ENCODE peak calls at places on chromosomes 7 and 10, in five cellular contexts. U is ascending aorta; L is naive thymus-derived CD4-positive, alpha-beta T cell; J is fibroblast of lung; P is H9. G is an unnamed sample. For H3K4me1, the result is how much of the 10 kb centered on the place peaks cover.

GRCh38 chr7:44768663-44769361 is 20.2 kb downstream of the ZMIZ2 start:
- DNase-seq in U (no peak), J (no peak), L (no peak), P (no peak), G (no peak)

GRCh38 chr7:21908746-21909145 is 37.0 kb downstream of the CDCA7L start:
- DNase-seq in J (no peak), L (no peak), U (no peak), P (no peak), G (no peak)

GRCh38 chr7:141436676-141437075 is 114.5 kb upstream of the AGK start:
- DNase-seq in L (no peak), P (no peak), J (no peak), U (no peak), G (no peak)

GRCh38 chr10:118259288-118259906 is 82.7 kb downstream of the FAM204A start:
- DNase-seq in U (no peak), P (peak), L (no peak), J (peak), G (no peak)

GRCh38 chr10:949446-949845 is 17.9 kb upstream of the LARP4B start:
- DNase-seq in L (no peak), J (no peak), P (no peak), U (no peak), G (no peak)

GRCh38 chr10:87915989-87916388 is 52.6 kb downstream of the PTEN start:
- DNase-seq in U (no peak), P (no peak), J (peak), L (no peak), G (no peak)

GRCh38 chr7:45160374-45160773 is 2.8 kb downstream of the RAMP3 start:
- DNase-seq in L (no peak), P (no peak), U (no peak), J (no peak), G (no peak)

GRCh38 chr7:44213872-44214595 is 13.3 kb downstream of the YKT6 start:
- DNase-seq in P (peak), L (no peak), J (peak), U (no peak), G (no peak)

GRCh38 chr10:2460846-2461245 is 606.5 kb upstream of the PFKP start:
- DNase-seq in P (no peak), U (no peak), L (no peak), J (peak), G (no peak)

GRCh38 chr10:66931949-66932343 is 6.1 kb downstream of the LRRTM3 start:
- DNase-seq in J (no peak), L (no peak), P (no peak), U (no peak), G (no peak)

GRCh38 chr7:90469554-90469953 is at the start of gene PTTG1IP2:
- DNase-seq in U (no peak), L (no peak), J (no peak), P (no peak), G (no peak)

GRCh38 chr10:100204370-100204769 is 18.5 kb upstream of the ERLIN1 start:
- DNase-seq in U (no peak), L (no peak), J (no peak), P (no peak), G (no peak)

GRCh38 chr10:73439605-73440298 is 6.4 kb upstream of the MSS51 start:
- DNase-seq in L (no peak), J (peak), U (no peak), P (no peak), G (no peak)

GRCh38 chr7:85426487-85426960 is 239.7 kb upstream of the SEMA3D start:
- DNase-seq in J (peak), L (no peak), P (no peak), U (no peak), G (no peak)

GRCh38 chr10:128186959-128187787 is 61.0 kb upstream of the MKI67 start:
- DNase-seq in L (peak), P (no peak), U (no peak), J (no peak), G (no peak)

GRCh38 chr7:151992375-151992774 is 33.1 kb upstream of the GALNT11 start:
- DNase-seq in L (peak), J (peak), U (no peak), P (peak), G (no peak)

GRCh38 chr10:5588603-5589002 is 63.8 kb downstream of the CALML3 start:
- DNase-seq in J (no peak), P (no peak), U (no peak), L (no peak), G (no peak)

GRCh38 chr10:5588080-5588453 is 63.3 kb downstream of the CALML3 start:
- DNase-seq in L (no peak), P (no peak), J (no peak), U (no peak), G (no peak)

GRCh38 chr10:5589963-5590511 is 65.3 kb downstream of the CALML3 start:
- DNase-seq in J (peak), U (no peak), L (no peak), P (peak), G (no peak)

GRCh38 chr10:5590816-5591215 is 66.1 kb downstream of the CALML3 start:
- DNase-seq in P (no peak), L (no peak), J (no peak), U (no peak), G (no peak)

DNA sequence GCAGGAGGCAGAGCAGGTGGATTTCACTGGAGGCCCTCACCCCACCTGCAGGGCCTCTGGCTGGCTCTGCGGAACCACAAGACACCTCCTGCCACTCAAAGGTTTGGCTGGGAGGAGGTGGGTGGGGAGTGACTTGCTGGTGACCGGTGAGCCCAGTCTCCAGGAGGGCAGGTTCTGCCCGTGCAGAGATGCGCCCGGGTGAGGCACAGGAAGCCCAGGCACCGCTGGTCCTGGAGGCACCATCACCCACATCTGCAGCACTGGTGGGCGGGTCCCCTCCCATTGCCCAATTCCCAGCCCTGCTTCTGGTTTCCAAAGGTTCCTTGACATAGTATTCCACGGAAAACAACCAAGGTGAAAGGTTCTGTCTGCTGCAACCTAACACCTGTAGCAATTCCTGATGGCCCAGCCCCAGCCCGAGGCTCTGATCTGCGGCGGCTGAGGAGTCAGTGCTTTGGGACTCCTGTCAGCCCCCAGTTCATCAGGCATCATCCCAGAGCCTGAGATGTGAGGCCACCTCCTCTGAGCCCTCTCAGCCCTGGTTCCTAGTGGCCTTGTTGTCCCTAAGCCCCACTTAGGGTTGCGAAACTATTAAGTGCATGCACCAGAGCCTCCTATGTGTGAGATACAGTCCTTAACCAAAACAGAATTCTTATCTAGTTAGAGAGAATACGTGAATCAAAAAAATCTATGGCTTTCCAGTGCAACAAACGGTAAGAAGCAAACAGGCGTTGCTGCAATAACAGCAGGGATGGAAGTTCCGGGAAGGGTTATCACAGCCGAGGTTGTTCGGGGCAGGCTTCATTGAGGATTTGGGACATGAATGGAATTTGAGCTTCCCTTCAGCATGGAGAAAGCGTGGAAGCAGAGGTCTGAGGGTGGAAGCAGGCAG is 64.6 kb downstream of the CALML3 start:
- DNase-seq in P (no peak), J (no peak), U (no peak), L (no peak), G (no peak)
- H3K4me1 ChIP-seq in P (under half), J (under half), U (under half), L (under half), G (under half)

GRCh38 chr10:125084191-125085186 is 75.9 kb downstream of the CTBP2 start:
- DNase-seq in L (no peak), P (peak), U (peak), J (peak), G (no peak)
- H3K4me1 ChIP-seq in L (under half), P (under half), U (under half), J (under half), G (under half)

DNA sequence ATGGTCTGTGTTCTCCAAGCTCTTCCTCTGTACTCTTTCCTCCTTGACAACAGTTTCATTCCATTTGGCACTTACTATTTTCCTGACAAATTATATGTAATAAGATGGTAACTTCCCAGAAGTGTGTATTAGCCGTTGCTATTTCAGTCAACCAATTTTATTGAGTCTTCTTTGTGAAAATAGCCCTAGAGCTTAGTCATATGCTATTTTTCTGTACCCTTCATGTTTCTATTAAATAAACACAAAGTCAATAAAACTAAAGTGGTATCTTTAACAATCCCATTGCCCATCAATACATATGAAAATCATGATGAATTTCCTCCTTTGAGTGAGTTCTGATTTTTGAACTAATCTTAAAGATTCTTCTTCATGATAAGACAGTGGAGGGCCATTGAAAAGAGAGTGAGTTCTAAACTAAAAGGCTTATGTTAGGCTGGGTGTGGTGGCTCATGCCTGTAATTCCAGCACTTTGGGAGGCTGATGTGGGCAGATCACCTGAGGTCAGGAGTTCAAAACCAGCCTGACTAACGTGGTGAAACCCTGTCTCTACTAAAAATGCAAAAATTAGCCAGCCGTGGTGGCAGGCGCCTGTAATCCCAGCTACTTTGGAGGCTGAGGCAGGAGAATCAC is 5.9 kb upstream of the MYPN start:
- DNase-seq in J (no peak), U (no peak), P (no peak), L (no peak), G (no peak)
- H3K4me1 ChIP-seq in J (under half), U (under half), P (under half), L (under half), G (under half)

DNA sequence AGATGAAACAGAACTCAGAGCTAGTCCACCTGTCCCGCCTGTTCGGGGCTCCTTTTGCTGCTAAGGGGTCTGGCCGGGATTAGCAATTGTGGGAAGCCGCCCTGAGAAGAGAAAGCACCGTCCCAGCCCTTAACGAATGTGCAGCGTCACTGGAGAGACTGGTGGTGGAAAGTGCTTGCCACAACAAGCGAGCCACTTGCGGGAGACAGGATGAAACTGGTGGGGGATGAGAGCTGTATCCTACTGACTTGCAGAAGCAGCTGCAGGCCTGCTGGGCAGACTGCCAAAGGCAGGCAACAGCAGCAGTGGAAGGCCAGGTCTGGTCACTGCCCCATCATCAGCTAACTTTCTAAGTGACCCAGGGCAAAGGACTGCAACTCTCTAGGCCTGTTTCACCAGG is 95.4 kb downstream of the FAM53B start:
- DNase-seq in P (no peak), J (peak), L (peak), U (no peak), G (peak)
- H3K4me1 ChIP-seq in P (under half), J (under half), L (half or more), U (under half), G (half or more)

GRCh38 chr7:8229927-8230326 is 32.0 kb downstream of the ICA1 start:
- DNase-seq in U (no peak), L (no peak), P (no peak), J (no peak), G (no peak)

GRCh38 chr7:8228766-8229674 is 32.9 kb downstream of the ICA1 start:
- DNase-seq in P (no peak), L (no peak), U (no peak), J (no peak), G (no peak)

GRCh38 chr7:8226526-8226925 is 35.4 kb downstream of the ICA1 start:
- DNase-seq in U (no peak), J (no peak), L (no peak), P (no peak), G (no peak)

GRCh38 chr7:8232999-8233847 is 28.7 kb downstream of the ICA1 start:
- DNase-seq in P (no peak), J (no peak), L (no peak), U (no peak), G (no peak)

GRCh38 chr7:8228068-8228467 is 33.9 kb downstream of the ICA1 start:
- DNase-seq in J (no peak), P (no peak), U (no peak), L (no peak), G (no peak)
- H3K4me1 ChIP-seq in J (under half), P (under half), U (under half), L (under half), G (under half)

DNA sequence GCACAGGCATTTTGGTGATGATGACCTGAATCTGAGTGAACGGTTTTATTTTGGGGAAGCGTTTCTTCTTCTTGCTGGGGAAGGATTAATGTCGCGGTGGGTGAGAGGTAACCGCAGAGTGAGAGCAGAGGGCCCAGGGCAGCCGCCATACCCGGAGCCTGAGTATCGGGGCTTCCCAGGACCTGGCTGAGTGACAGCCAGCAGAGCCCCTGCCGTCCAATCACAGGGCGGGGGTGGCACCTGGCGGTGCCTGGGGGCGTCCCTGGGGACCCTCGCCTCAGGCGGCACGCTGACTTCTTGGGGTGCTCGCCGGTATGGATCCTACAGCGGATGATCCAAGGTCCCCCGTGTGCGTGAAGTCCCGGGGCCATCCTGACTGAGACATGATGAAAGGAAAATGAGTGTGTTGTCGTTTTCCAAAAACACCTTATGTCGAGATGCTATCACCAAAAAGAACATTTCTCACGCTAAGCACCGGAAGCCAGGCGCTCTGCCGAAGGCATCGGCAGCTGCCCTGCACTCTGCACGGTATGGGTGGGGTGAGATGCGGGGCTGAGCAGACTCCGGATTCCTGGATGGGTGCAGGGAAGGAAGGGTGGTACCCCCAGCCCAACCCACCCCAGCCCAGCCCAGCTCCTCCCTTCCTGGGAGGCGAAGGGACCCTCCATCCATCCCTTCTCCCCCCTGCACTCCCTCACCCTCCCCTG is 227.9 kb upstream of the SHH start:
- DNase-seq in P (no peak), L (no peak), U (no peak), J (no peak), G (no peak)
- H3K4me1 ChIP-seq in P (under half), L (under half), U (under half), J (under half), G (under half)

GRCh38 chr7:16637279-16637795 is 8.2 kb downstream of the ANKMY2 start:
- DNase-seq in L (no peak), J (peak), U (no peak), P (no peak), G (no peak)
- H3K4me1 ChIP-seq in L (under half), J (under half), U (under half), P (under half), G (under half)